ENCODE peak calls at places on chromosome 14, in four cellular contexts. A is heart left ventricle; E is breast epithelium; Q is CD8-positive, alpha-beta T cell. R is an unnamed sample.

GRCh38 chr14:51283402-51283825 is 43.4 kb downstream of the TMX1 start:
- DNase-seq in A (no peak), E (no peak), Q (no peak), R (no peak)

GRCh38 chr14:87261621-87262020 is 731.4 kb downstream of the GALC start:
- DNase-seq in A (no peak), E (no peak), Q (no peak), R (no peak)

GRCh38 chr14:91063119-91063518 is 2.7 kb upstream of the RPS6KA5 start:
- DNase-seq in A (no peak), E (no peak), Q (no peak), R (no peak)

GRCh38 chr14:95433094-95433478 is 83.4 kb downstream of the SYNE3 start:
- DNase-seq in A (no peak), E (no peak), Q (no peak), R (no peak)

GRCh38 chr14:50836515-50836914 is 5.6 kb upstream of the NIN start:
- DNase-seq in A (no peak), E (no peak), Q (no peak), R (no peak)

GRCh38 chr14:59332727-59333126 is 132.5 kb downstream of the GPR135 start:
- DNase-seq in A (no peak), E (no peak), Q (no peak), R (no peak)

GRCh38 chr14:81837304-81837703 is 303.7 kb upstream of the SEL1L start:
- DNase-seq in A (no peak), E (no peak), Q (no peak), R (no peak)

GRCh38 chr14:50375760-50376159 is 20.9 kb downstream of the CDKL1 start:
- DNase-seq in A (no peak), E (no peak), Q (no peak), R (no peak)

GRCh38 chr14:92224348-92224954 is 98.5 kb upstream of the SLC24A4 start:
- DNase-seq in A (no peak), E (no peak), Q (no peak), R (no peak)

GRCh38 chr14:68945585-68946289 is 33.4 kb downstream of the ACTN1 start:
- DNase-seq in A (peak; percentile 10), E (no peak), Q (no peak), R (no peak)

GRCh38 chr14:24228902-24229301 is 3.3 kb downstream of the NEDD8 start:
- DNase-seq in A (no peak), E (no peak), Q (no peak), R (no peak)

DNA sequence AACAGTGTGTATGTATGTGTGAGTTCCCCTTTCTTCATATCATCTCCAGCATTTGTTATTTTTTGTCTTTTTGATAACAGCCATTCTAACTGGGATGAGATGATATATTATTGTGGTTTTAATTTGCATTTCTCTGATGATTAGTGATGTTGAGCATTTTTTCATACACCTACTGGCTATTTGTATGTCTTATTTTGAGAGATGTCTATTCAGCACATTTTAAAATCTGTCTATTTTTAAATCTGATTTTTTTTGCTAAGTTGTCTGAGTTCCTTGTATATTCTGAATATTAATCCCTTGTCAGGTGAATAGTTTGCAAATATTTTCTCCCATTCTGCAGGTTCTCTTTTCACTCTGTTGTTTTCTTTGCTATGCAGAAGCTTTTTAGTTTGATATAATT is 469.1 kb downstream of the FUT8 start:
- DNase-seq in A (no peak), E (no peak), Q (no peak), R (no peak)
- H3K27ac ChIP-seq in A (no peak overlapping the region), E (no peak overlapping the region), Q (no peak overlapping the region), R (no peak overlapping the region)

DNA sequence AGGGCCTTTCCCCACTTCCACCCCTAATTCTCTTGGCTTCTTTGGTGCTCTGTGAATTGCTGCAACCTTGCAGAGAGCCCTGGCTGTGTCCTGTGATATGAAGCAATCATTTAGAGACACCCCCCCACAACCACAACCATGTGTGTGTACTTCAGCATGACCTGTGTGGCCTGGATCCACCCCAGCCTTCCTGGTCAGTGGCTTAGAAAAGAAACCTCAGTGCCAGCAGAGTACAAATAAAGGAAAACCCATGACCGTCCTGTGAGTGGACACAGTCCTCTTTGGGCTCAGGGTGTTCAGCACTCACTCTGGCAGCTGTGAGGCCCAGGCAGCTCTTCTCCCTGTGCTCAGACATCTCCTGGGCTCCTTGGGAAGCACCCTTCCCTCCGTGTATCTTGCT is 206.6 kb upstream of the DIO3 start:
- DNase-seq in A (no peak), E (no peak), Q (no peak), R (no peak)
- H3K9me3 ChIP-seq in A (no peaks in the 10 kb centered on the region), E (peaks cover 17% of the 10 kb centered on the region), Q (no peaks in the 10 kb centered on the region), R (no peaks in the 10 kb centered on the region)

GRCh38 chr14:104800600-104801283 is at the start of gene ZBTB42:
- DNase-seq in A (peak; percentile 56), E (peak; percentile 91), Q (peak; percentile 67), R (no peak)
- H3K27me3 ChIP-seq in A (no peaks in the 10 kb centered on the region), E (no peaks in the 10 kb centered on the region), Q (no peaks in the 10 kb centered on the region), R (no peaks in the 10 kb centered on the region)

DNA sequence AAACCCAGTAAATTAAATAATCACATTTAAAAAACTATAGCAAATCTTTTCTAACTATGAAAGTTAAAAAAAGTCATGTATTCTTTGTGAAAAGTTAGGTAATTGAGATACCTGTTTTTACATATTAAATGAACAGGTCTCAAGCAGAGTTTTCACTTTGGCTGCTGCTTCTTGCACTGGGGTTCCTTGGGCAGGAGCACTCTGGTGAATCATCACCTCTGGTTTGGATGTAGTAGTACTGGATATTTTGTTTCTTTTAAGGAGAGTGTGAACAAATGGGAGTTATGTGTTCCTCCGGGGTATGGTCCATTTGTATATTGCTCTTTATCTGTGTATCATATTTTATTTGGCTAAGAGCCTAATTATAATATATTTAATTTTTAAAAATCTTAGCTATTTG is 82.7 kb downstream of the FUT8 start:
- DNase-seq in A (no peak), E (no peak), Q (no peak), R (no peak)
- H3K27ac ChIP-seq in A (no peak overlapping the region), E (no peak overlapping the region), Q (no peak overlapping the region), R (no peak overlapping the region)

GRCh38 chr14:61575751-61576150 is 119.6 kb upstream of the HIF1A start:
- DNase-seq in A (no peak), E (no peak), Q (no peak), R (no peak)
- H3K9me3 ChIP-seq in A (no peaks in the 10 kb centered on the region), E (no peaks in the 10 kb centered on the region), Q (no peaks in the 10 kb centered on the region), R (no peaks in the 10 kb centered on the region)

DNA sequence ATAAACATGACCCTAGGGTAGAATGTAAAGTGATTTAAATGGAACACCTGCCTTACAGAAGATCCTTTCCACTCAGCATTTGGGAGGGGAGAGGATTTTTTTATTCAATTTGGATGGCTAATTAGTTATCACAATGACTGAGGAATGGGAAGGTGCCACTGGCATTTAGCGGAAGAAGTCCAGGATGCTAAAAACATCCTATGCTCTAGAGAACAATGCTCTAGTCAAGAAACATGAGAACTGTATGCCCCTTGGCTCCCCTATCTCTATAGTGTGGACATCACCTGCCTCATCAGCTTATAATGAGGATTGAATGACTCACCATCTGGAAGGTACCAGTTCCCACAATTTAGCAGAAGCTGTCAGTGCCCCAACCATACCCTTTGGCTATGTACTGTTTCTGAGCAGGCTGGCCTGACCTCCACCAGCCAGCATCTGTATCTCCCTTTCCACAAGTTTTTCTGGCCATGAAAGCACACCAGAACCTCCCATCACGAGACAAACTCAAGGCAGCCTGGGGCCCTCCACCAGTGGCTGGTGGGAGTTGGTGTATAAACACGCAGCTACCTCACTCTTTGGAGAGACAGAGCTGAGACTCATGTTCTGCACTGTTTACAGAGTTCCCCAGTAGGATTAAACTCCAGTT is 109.7 kb upstream of the VASH1 start:
- DNase-seq in A (no peak), E (no peak), Q (no peak), R (no peak)
- H3K27me3 ChIP-seq in A (no peaks in the 10 kb centered on the region), E (no peaks in the 10 kb centered on the region), Q (no peaks in the 10 kb centered on the region), R (no peaks in the 10 kb centered on the region)

GRCh38 chr14:89842852-89843251 is 111.7 kb downstream of the EFCAB11 start:
- DNase-seq in A (no peak), E (no peak), Q (no peak), R (no peak)
- H3K27ac ChIP-seq in A (no peak overlapping the region), E (no peak overlapping the region), Q (no peak overlapping the region), R (no peak overlapping the region)

GRCh38 chr14:85420707-85421106 is 109.2 kb upstream of the FLRT2 start:
- DNase-seq in A (no peak), E (no peak), Q (no peak), R (no peak)
- H3K9me3 ChIP-seq in A (no peaks in the 10 kb centered on the region), E (no peaks in the 10 kb centered on the region), Q (no peaks in the 10 kb centered on the region), R (no peaks in the 10 kb centered on the region)

GRCh38 chr14:105039458-105040205 is 18.7 kb upstream of the CDCA4 start:
- DNase-seq in A (no peak), E (no peak), Q (no peak), R (no peak)

GRCh38 chr14:105030836-105031396 is 10.0 kb upstream of the CDCA4 start:
- DNase-seq in A (no peak), E (no peak), Q (no peak), R (no peak)

GRCh38 chr14:105030194-105030593 is 9.3 kb upstream of the CDCA4 start:
- DNase-seq in A (no peak), E (no peak), Q (no peak), R (no peak)

GRCh38 chr14:105029402-105029801 is 8.5 kb upstream of the CDCA4 start:
- DNase-seq in A (no peak), E (peak; percentile 76), Q (no peak), R (no peak)

DNA sequence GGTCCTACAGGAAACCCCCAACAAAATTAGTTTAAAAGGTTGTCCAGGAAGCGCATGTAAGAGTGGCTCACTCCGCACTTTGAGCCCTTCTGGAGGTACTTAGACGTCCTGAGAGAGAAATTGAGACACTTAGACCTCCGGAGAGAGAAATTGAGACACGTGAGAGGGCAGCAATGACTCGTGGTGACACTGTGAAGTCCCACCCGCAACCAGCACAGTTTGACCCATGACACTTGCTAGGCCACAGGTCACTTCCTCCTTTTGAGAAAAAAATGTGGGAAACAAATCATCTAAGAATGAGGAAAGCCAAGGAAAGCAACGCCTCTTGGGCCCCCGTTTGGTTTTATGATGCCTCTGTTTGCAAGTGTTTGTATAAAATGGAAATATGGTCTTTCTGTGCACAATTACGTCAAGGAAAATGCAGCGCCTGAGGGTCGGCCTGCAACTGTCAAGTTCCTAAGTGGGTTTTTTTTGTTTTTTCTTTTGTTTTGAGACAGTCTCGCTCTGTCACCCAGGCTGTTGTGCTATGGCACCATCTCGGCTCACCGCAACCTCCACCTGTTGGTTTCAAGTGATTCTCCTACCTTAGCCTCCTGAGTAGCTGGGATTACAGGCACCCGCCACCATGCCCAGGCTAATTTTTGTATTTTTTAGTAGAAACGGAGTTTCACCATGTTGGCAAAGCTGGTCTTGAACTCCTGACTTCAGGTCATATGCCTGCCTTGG is 13.6 kb upstream of the CDCA4 start:
- DNase-seq in A (no peak), E (no peak), Q (no peak), R (no peak)
- H3K27me3 ChIP-seq in A (no peaks in the 10 kb centered on the region), E (no peaks in the 10 kb centered on the region), Q (no peaks in the 10 kb centered on the region), R (no peaks in the 10 kb centered on the region)

DNA sequence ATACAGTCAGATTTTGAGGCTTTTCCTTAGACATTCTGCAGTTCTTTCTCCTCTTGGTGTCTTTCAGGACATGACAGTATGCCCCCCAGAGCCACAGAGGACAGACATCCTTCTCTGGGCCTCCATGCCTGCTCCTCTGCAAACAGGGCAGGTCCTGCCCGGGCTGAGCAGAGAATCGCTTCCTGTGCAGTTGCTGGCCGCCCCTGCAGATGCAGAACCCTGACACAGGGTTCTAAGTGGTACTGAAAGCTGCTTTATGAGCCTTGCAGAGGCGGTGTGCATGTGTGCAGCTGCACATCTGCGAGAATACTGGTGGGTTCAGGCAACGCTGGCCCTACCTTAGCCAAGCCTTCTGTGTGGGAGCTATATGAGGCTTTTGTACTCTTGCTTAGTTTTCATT is 54.5 kb downstream of the FLRT2 start:
- DNase-seq in A (no peak), E (no peak), Q (no peak), R (no peak)
- H3K27ac ChIP-seq in A (no peak overlapping the region), E (no peak overlapping the region), Q (no peak overlapping the region), R (no peak overlapping the region)